ENCODE peak calls at places on chromosomes 13 and 19, in six cellular contexts. One of them, this sample, is unnamed.

GRCh38 chr19:30394481-30395151 is 22.4 kb downstream of the ZNF536 start:
- DNase-seq in CD4-positive, alpha-beta memory T cell: no peak
- DNase-seq in anterior cingulate cortex: no peak
- DNase-seq in HT-29: no peak
- DNase-seq in lower lobe of right lung: no peak
- DNase-seq in activated T-helper 1 cell treated with Interleukin-2 at 50 U/mL for 16 hours: no peak
- DNase-seq in this sample: no peak

GRCh38 chr19:29475469-29475868 is 50.3 kb upstream of the VSTM2B start:
- DNase-seq in lower lobe of right lung: no peak
- DNase-seq in anterior cingulate cortex: no peak
- DNase-seq in HT-29: no peak
- DNase-seq in activated T-helper 1 cell treated with Interleukin-2 at 50 U/mL for 16 hours: no peak
- DNase-seq in CD4-positive, alpha-beta memory T cell: no peak
- DNase-seq in this sample: no peak

GRCh38 chr13:112210401-112210800 is 143.5 kb downstream of the SOX1 start:
- DNase-seq in anterior cingulate cortex: no peak
- DNase-seq in CD4-positive, alpha-beta memory T cell: no peak
- DNase-seq in activated T-helper 1 cell treated with Interleukin-2 at 50 U/mL for 16 hours: no peak
- DNase-seq in HT-29: no peak
- DNase-seq in lower lobe of right lung: no peak
- DNase-seq in this sample: no peak

GRCh38 chr13:113851826-113852535 is 11.9 kb downstream of the GAS6 start:
- DNase-seq in activated T-helper 1 cell treated with Interleukin-2 at 50 U/mL for 16 hours: no peak
- DNase-seq in lower lobe of right lung: no peak
- DNase-seq in HT-29: no peak
- DNase-seq in anterior cingulate cortex: no peak
- DNase-seq in CD4-positive, alpha-beta memory T cell: no peak
- DNase-seq in this sample: peak

GRCh38 chr13:49185264-49185663 is 34.9 kb upstream of the MLNR start:
- DNase-seq in CD4-positive, alpha-beta memory T cell: no peak
- DNase-seq in anterior cingulate cortex: no peak
- DNase-seq in lower lobe of right lung: no peak
- DNase-seq in HT-29: no peak
- DNase-seq in activated T-helper 1 cell treated with Interleukin-2 at 50 U/mL for 16 hours: no peak
- DNase-seq in this sample: no peak

GRCh38 chr19:29666634-29667389 is 1.6 kb downstream of the PLEKHF1 start:
- DNase-seq in anterior cingulate cortex: no peak
- DNase-seq in HT-29: no peak
- DNase-seq in CD4-positive, alpha-beta memory T cell: no peak
- DNase-seq in activated T-helper 1 cell treated with Interleukin-2 at 50 U/mL for 16 hours: no peak
- DNase-seq in lower lobe of right lung: peak
- DNase-seq in this sample: peak

GRCh38 chr13:72839831-72840426 is 58.0 kb downstream of the PIBF1 start:
- DNase-seq in activated T-helper 1 cell treated with Interleukin-2 at 50 U/mL for 16 hours: no peak
- DNase-seq in CD4-positive, alpha-beta memory T cell: peak
- DNase-seq in anterior cingulate cortex: no peak
- DNase-seq in lower lobe of right lung: no peak
- DNase-seq in HT-29: peak
- DNase-seq in this sample: peak

GRCh38 chr19:8302357-8302691 is 5.8 kb downstream of the CD320 start:
- DNase-seq in anterior cingulate cortex: no peak
- DNase-seq in activated T-helper 1 cell treated with Interleukin-2 at 50 U/mL for 16 hours: no peak
- DNase-seq in CD4-positive, alpha-beta memory T cell: no peak
- DNase-seq in lower lobe of right lung: peak
- DNase-seq in HT-29: peak
- DNase-seq in this sample: peak

GRCh38 chr19:44512326-44513298 is 12.3 kb upstream of the ZNF180 start:
- DNase-seq in lower lobe of right lung: no peak
- DNase-seq in CD4-positive, alpha-beta memory T cell: no peak
- DNase-seq in activated T-helper 1 cell treated with Interleukin-2 at 50 U/mL for 16 hours: no peak
- DNase-seq in anterior cingulate cortex: no peak
- DNase-seq in HT-29: peak
- DNase-seq in this sample: no peak

GRCh38 chr13:97933736-97934135 is 19.7 kb upstream of the IPO5 start:
- DNase-seq in lower lobe of right lung: no peak
- DNase-seq in anterior cingulate cortex: no peak
- DNase-seq in CD4-positive, alpha-beta memory T cell: no peak
- DNase-seq in activated T-helper 1 cell treated with Interleukin-2 at 50 U/mL for 16 hours: no peak
- DNase-seq in HT-29: no peak
- DNase-seq in this sample: no peak

GRCh38 chr13:63517376-63517775 is 2101.7 kb upstream of the PCDH20 start:
- DNase-seq in anterior cingulate cortex: no peak
- DNase-seq in lower lobe of right lung: no peak
- DNase-seq in HT-29: no peak
- DNase-seq in activated T-helper 1 cell treated with Interleukin-2 at 50 U/mL for 16 hours: no peak
- DNase-seq in CD4-positive, alpha-beta memory T cell: no peak
- DNase-seq in this sample: no peak

GRCh38 chr13:44688652-44689051 is 112.5 kb upstream of the TSC22D1 start:
- DNase-seq in activated T-helper 1 cell treated with Interleukin-2 at 50 U/mL for 16 hours: no peak
- DNase-seq in anterior cingulate cortex: no peak
- DNase-seq in HT-29: no peak
- DNase-seq in lower lobe of right lung: no peak
- DNase-seq in CD4-positive, alpha-beta memory T cell: no peak
- DNase-seq in this sample: no peak

This sample was measured in spleen.